ENCODE peak calls at places on chromosomes 5 and 9, in five cellular contexts. C, S, R, P and B are unnamed samples.
A peak's percentile ranks its signal among the peaks of the same experiment; 100 is the strongest.

GRCh38 chr5:119022017-119022745 is 33.8 kb upstream of the DTWD2 start:
- DNase-seq in S (peak; percentile 55), P (no peak), C (no peak), R (no peak), B (no peak)

GRCh38 chr9:95585824-95586223 is 69.1 kb upstream of the PTCH1 start:
- DNase-seq in P (no peak), S (no peak), C (no peak), R (no peak), B (no peak)

GRCh38 chr9:89453452-89453851 is 44.5 kb downstream of the SEMA4D start:
- DNase-seq in C (no peak), R (no peak), S (no peak), P (no peak), B (no peak)

GRCh38 chr9:93223241-93224180 is 39.6 kb downstream of the WNK2 start:
- DNase-seq in R (no peak), C (no peak), S (peak; percentile 56), P (no peak), B (no peak)

GRCh38 chr9:71541436-71541835 is 226.9 kb downstream of the CEMIP2 start:
- DNase-seq in S (no peak), R (no peak), C (no peak), P (no peak), B (no peak)

GRCh38 chr5:10701567-10702039 is 59.4 kb downstream of the DAP start:
- DNase-seq in P (no peak), S (peak; percentile 41), C (peak; percentile 36), R (peak; percentile 65), B (no peak)

GRCh38 chr5:132251220-132251725 is 6.2 kb upstream of the PDLIM4 start:
- DNase-seq in S (no peak), R (no peak), P (peak; percentile 63), C (no peak), B (peak; percentile 75)

GRCh38 chr9:90838098-90838497 is 36.5 kb downstream of the SYK start:
- DNase-seq in R (no peak), P (no peak), S (no peak), C (no peak), B (no peak)

GRCh38 chr9:11726659-11727058 is 966.5 kb upstream of the TYRP1 start:
- DNase-seq in R (no peak), C (no peak), P (no peak), S (no peak), B (no peak)

DNA sequence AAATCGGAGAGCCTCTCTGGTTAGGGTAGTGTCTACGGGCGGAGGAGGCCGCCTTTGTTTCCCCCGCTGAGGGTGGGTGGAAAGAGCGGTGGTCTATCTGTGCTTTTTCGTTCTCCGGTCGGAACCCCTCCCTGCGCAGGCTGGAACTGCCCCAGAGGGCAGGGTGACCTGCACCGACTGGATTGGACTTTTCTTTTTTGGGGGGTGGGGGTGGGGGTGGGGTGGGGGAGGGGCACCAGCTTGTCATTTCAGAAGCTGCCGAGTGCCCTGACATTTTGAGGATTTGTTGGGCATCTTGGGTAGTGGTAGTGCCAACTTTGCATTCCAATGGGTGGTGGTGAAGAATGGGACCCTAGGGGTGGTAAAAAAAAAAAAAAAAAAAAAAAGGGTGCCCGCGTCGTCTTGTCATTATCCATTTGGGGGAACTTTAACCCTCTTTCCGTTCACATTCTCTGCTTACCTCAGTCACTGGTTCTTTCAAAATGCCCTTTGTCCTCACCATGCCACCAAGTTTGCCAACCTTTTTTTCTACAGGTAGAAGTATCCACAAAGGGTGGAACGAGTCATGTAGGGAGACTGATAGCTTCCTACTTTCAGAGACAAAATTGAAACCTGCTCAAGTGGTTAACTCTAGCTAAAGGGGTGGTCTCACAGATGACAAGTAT is 1.3 kb downstream of the UBE2R2 start:
- DNase-seq in P (no peak), S (peak; percentile 10), R (no peak), C (peak; percentile 67), B (no peak)
- TF ChIP-seq EP300 in P (no peak), S (no peak), R (peak; percentile 27), C (no peak), B (no peak)

GRCh38 chr9:120873512-120873911 is 3.5 kb downstream of the PHF19 start:
- DNase-seq in S (peak; percentile 73), C (no peak), R (no peak), P (no peak), B (no peak)
- TF ChIP-seq EP300 in S (no peak), C (no peak), R (no peak), P (no peak), B (no peak)

GRCh38 chr5:147691134-147691533 is 91.4 kb downstream of the JAKMIP2 start:
- DNase-seq in P (no peak), C (peak; percentile 40), R (no peak), S (no peak), B (no peak)

GRCh38 chr5:147686421-147686820 is 96.1 kb downstream of the JAKMIP2 start:
- DNase-seq in C (no peak), S (no peak), P (no peak), R (no peak), B (no peak)

GRCh38 chr5:147690595-147690994 is 91.9 kb downstream of the JAKMIP2 start:
- DNase-seq in R (no peak), P (no peak), S (peak; percentile 13), C (no peak), B (no peak)

GRCh38 chr5:147689436-147689835 is 93.1 kb downstream of the JAKMIP2 start:
- DNase-seq in R (no peak), P (peak; percentile 75), C (no peak), S (no peak), B (no peak)

DNA sequence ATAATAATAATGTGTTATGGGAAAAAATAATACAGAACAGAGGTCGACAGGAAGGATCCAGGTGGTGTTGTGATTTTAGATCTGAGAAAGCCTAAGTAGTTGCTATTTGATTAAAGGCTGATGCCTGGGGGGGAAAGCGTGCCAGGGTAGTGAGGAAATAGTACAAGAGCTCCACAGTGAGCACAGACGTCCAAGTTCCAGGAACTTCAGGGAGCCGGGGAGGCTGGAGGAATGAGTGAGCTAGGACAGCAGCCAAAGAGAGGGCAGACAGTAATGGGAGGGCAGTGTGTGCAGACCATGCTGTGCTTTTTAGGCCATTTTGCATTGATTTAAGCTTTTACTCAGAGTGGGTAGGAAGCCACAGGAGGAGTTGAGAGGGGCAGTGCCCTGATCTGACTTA is 93.6 kb downstream of the JAKMIP2 start:
- DNase-seq in P (peak; percentile 88), S (no peak), R (peak; percentile 55), C (peak; percentile 50), B (no peak)
- TF ChIP-seq EP300 in P (no peak), S (no peak), R (peak; percentile 34), C (no peak), B (no peak)

DNA sequence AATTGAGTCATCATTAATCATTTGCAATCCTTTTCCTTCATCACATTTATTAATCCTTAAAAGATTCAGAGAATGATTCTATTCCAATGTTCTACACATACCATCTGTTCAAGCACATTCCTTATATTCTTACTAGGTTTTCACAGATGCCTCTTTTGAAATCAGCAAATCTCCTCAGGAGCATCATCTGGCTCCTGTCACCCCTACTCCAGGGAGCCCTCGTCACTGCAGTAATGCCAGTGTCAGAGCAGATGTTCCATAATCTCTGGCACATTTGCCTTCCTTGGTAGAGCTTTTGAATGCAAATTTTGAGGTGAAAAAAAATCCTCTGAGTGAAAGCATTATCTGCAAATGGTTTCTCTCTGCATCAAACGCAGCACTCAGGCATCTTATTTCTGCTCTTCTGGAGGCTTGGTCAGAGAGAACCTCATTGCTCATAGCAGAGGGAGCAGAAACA is 7.6 kb upstream of the KCNV2 start:
- DNase-seq in P (no peak), S (no peak), C (no peak), R (no peak), B (no peak)
- TF ChIP-seq EP300 in P (no peak), S (no peak), C (no peak), R (no peak), B (no peak)

GRCh38 chr5:180553530-180553929 is 37.8 kb downstream of the SCGB3A1 start:
- DNase-seq in S (no peak), P (no peak), R (no peak), C (no peak), B (no peak)
- TF ChIP-seq EP300 in S (no peak), P (no peak), R (no peak), C (no peak), B (no peak)

GRCh38 chr9:129413537-129414376 is 207.1 kb downstream of the C9orf50 start:
- DNase-seq in C (peak; percentile 100), R (peak; percentile 100), P (peak; percentile 99), S (peak; percentile 97), B (peak; percentile 99)
- TF ChIP-seq EP300 in C (peak; percentile 91), R (peak; percentile 95), P (no peak), S (peak; percentile 58), B (no peak)

DNA sequence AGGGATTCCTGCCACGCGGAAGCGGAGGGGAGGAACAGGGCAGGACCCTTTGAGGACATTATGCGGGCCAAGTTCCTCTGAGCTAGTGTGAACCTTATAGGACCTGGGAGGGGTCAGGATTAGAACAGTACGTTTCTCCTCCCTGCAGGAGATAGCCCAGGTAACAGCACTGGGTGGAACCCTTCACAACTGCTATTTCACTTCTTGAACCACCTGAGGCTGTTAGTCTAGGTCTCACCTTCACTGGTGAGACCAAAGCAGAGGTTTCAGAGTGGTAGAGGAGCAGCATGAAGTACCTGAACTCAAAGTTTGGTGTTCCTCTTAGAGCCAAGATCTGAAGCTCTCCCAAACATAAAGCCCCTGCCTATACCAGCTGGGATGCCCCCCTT is 832 bp downstream of the EIF4EBP3 start:
- DNase-seq in S (no peak), C (no peak), R (no peak), P (no peak), B (no peak)
- TF ChIP-seq EP300 in S (no peak), C (no peak), R (peak; percentile 34), P (no peak), B (no peak)

GRCh38 chr5:138352071-138352721 is at the start of gene KDM3B:
- DNase-seq in S (peak; percentile 94), C (peak; percentile 83), P (peak; percentile 89), R (peak; percentile 70), B (peak; percentile 88)
- TF ChIP-seq EP300 in S (no peak), C (no peak), P (no peak), R (peak; percentile 56), B (no peak)

GRCh38 chr5:149452007-149452664 is 73.0 kb upstream of the IL17B start:
- DNase-seq in C (peak; percentile 54), P (peak; percentile 77), R (no peak), S (no peak), B (no peak)
- TF ChIP-seq EP300 in C (no peak), P (no peak), R (peak; percentile 63), S (no peak), B (no peak)